ENCODE peak calls at places on chromosomes 16 and 17, in nine cellular contexts. D, O, Z, L, T, W, M, A and X are unnamed samples.

GRCh38 chr16:64440421-64440831 is 681.4 kb downstream of the CDH11 start:
- DNase-seq in D (peak; percentile 17), O (no peak), Z (no peak), L (peak; percentile 90), T (no peak), W (no peak), M (no peak), A (peak; percentile 73), X (peak; percentile 74)

GRCh38 chr16:55257971-55258613 is 65.9 kb upstream of the IRX6 start:
- DNase-seq in D (peak; percentile 32), O (peak; percentile 86), Z (peak; percentile 71), L (peak; percentile 57), T (peak; percentile 64), W (peak; percentile 79), M (peak; percentile 29), A (no peak), X (peak; percentile 85)

GRCh38 chr17:73432624-73433190 is 120.9 kb upstream of the CDC42EP4 start:
- DNase-seq in D (no peak), O (no peak), Z (no peak), L (no peak), T (no peak), W (no peak), M (no peak), A (no peak), X (no peak)

GRCh38 chr17:38870259-38871165 is 654 bp downstream of the LASP1 start:
- DNase-seq in D (peak; percentile 75), O (peak; percentile 90), Z (peak; percentile 83), L (peak; percentile 31), T (peak; percentile 88), W (peak; percentile 76), M (peak; percentile 79), A (no peak), X (peak; percentile 88)

GRCh38 chr16:81026429-81026828 is 9.2 kb upstream of the ATMIN start:
- DNase-seq in D (no peak), O (no peak), Z (no peak), L (no peak), T (no peak), W (no peak), M (no peak), A (no peak), X (no peak)

GRCh38 chr17:59361386-59361785 is 29.9 kb downstream of the YPEL2 start:
- DNase-seq in D (no peak), O (no peak), Z (no peak), L (no peak), T (no peak), W (no peak), M (no peak), A (no peak), X (no peak)

GRCh38 chr16:55487048-55487803 is 8.2 kb downstream of the MMP2 start:
- DNase-seq in D (peak; percentile 77), O (no peak), Z (no peak), L (no peak), T (no peak), W (no peak), M (peak; percentile 57), A (no peak), X (peak; percentile 66)

GRCh38 chr16:69494993-69495392 is 70.6 kb downstream of the CYB5B start:
- DNase-seq in D (no peak), O (no peak), Z (peak; percentile 31), L (no peak), T (peak; percentile 79), W (peak; percentile 57), M (no peak), A (no peak), X (no peak)

GRCh38 chr16:61146429-61146828 is 889.8 kb downstream of the CDH8 start:
- DNase-seq in D (no peak), O (no peak), Z (no peak), L (no peak), T (no peak), W (no peak), M (no peak), A (no peak), X (no peak)

GRCh38 chr16:67926181-67926742 is 5.4 kb downstream of the CTRL start:
- DNase-seq in D (no peak), O (no peak), Z (no peak), L (peak; percentile 75), T (peak; percentile 79), W (no peak), M (no peak), A (no peak), X (no peak)

GRCh38 chr16:87764600-87765472 is 950 bp downstream of the KLHDC4 start:
- DNase-seq in D (no peak), O (no peak), Z (no peak), L (no peak), T (no peak), W (no peak), M (no peak), A (no peak), X (no peak)

GRCh38 chr16:2024026-2024425 is 2.7 kb upstream of the NHERF2 start:
- DNase-seq in D (no peak), O (no peak), Z (no peak), L (no peak), T (peak; percentile 75), W (no peak), M (peak; percentile 17), A (no peak), X (no peak)
- H3K27me3 ChIP-seq in D (peaks cover 33% of the 10 kb centered on the region), O (peaks cover 30% of the 10 kb centered on the region), Z (peaks cover 29% of the 10 kb centered on the region), L (peaks cover 10% of the 10 kb centered on the region), T (peaks cover 42% of the 10 kb centered on the region), W (peaks cover 95% of the 10 kb centered on the region), M (peaks cover 37% of the 10 kb centered on the region), A (no peaks in the 10 kb centered on the region), X (no peaks in the 10 kb centered on the region)

GRCh38 chr16:4795828-4796572 is 831 bp downstream of the SMIM22 start:
- DNase-seq in D (no peak), O (no peak), Z (peak; percentile 44), L (no peak), T (no peak), W (no peak), M (no peak), A (no peak), X (no peak)

GRCh38 chr16:4790871-4791270 is 2.7 kb upstream of the SEPTIN12 start:
- DNase-seq in D (no peak), O (no peak), Z (no peak), L (no peak), T (no peak), W (no peak), M (no peak), A (no peak), X (no peak)

GRCh38 chr16:4790261-4790660 is 2.1 kb upstream of the SEPTIN12 start:
- DNase-seq in D (no peak), O (no peak), Z (no peak), L (no peak), T (no peak), W (no peak), M (no peak), A (no peak), X (no peak)

GRCh38 chr16:4795181-4795827 is at the start of gene SMIM22:
- DNase-seq in D (no peak), O (peak; percentile 86), Z (peak; percentile 83), L (no peak), T (no peak), W (no peak), M (no peak), A (no peak), X (no peak)

GRCh38 chr16:4792951-4793513 is 2.1 kb upstream of the SMIM22 start:
- DNase-seq in D (no peak), O (no peak), Z (no peak), L (no peak), T (no peak), W (no peak), M (no peak), A (no peak), X (no peak)
- H3K4me3 ChIP-seq in D (no peak overlapping the region), O (no peak overlapping the region), Z (no peak overlapping the region), L (no peak overlapping the region), T (no peak overlapping the region), W (no peak overlapping the region), M (no peak overlapping the region), A (no peak overlapping the region), X (no peak overlapping the region)

GRCh38 chr17:48997827-48998556 is 807 bp downstream of the IGF2BP1 start:
- DNase-seq in D (no peak), O (no peak), Z (no peak), L (no peak), T (peak; percentile 65), W (peak; percentile 52), M (no peak), A (no peak), X (no peak)
- H3K27me3 ChIP-seq in D (peaks cover 100% of the 10 kb centered on the region), O (peaks cover 97% of the 10 kb centered on the region), Z (peaks cover 100% of the 10 kb centered on the region), L (peaks cover 57% of the 10 kb centered on the region), T (no peaks in the 10 kb centered on the region), W (no peaks in the 10 kb centered on the region), M (peaks cover 100% of the 10 kb centered on the region), A (no peaks in the 10 kb centered on the region), X (no peaks in the 10 kb centered on the region)

GRCh38 chr17:52721932-52722331 is 563.4 kb upstream of the CA10 start:
- DNase-seq in D (no peak), O (no peak), Z (no peak), L (no peak), T (no peak), W (no peak), M (no peak), A (no peak), X (no peak)

DNA sequence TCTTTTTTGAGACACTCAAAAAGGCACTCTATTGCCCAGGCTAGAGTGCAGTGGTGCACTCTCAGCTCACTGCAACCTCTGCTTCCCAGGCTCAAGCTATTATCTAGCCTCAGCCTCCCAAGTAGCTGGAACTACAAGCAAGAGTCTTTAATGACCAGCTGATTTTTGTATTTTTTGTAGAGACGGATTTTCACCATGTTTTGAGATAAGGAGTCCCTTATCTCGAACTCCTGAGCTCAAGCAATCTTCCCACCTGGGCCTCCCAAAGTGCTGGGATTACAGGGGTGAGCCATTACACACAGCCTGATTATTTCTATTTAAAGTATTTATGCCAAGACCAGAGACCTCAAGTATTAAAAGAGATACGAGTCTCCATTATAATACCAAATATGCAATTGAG is 566.1 kb upstream of the CA10 start:
- DNase-seq in D (no peak), O (no peak), Z (no peak), L (no peak), T (no peak), W (no peak), M (no peak), A (no peak), X (no peak)
- H3K4me3 ChIP-seq in D (no peak overlapping the region), O (no peak overlapping the region), Z (no peak overlapping the region), L (no peak overlapping the region), T (no peak overlapping the region), W (no peak overlapping the region), M (no peak overlapping the region), A (no peak overlapping the region), X (no peak overlapping the region)

DNA sequence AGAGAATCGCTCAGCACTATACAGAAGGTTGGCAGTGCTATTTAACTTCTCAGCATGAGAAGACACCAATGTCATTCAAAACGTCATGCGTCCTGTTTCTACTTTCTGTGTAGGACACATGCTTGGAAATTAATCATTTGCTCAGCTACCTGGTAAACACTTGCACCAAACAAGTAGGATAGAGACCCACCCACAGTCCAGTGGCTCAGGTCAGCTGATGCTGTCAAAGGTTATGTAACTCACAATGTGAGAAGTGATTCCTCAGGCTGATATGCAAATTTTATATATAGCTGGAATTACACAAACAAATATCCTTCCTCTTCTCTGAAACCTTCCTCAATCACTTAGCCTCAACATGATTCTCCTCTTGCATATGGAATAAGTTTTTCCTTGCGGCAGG is 59.7 kb downstream of the ZZEF1 start:
- DNase-seq in D (no peak), O (no peak), Z (no peak), L (no peak), T (no peak), W (no peak), M (no peak), A (no peak), X (no peak)
- H3K27me3 ChIP-seq in D (no peaks in the 10 kb centered on the region), O (no peaks in the 10 kb centered on the region), Z (no peaks in the 10 kb centered on the region), L (no peaks in the 10 kb centered on the region), T (no peaks in the 10 kb centered on the region), W (no peaks in the 10 kb centered on the region), M (no peaks in the 10 kb centered on the region), A (no peaks in the 10 kb centered on the region), X (no peaks in the 10 kb centered on the region)